ENCODE peak calls at places on chromosome X, in four cellular contexts. F, Z, V and E are unnamed samples.

GRCh38 chrX:275967-276587 is 5.1 kb upstream of the PLCXD1 start:
- DNase-seq in F (peak; percentile 88), Z (no peak), V (peak; percentile 69), E (peak; percentile 88)

GRCh38 chrX:135112096-135112729 is 8.1 kb downstream of the ETDB start:
- DNase-seq in F (no peak), Z (peak; percentile 46), V (peak; percentile 54), E (peak; percentile 49)

GRCh38 chrX:39603291-39603690 is 494.5 kb downstream of the BCOR start:
- DNase-seq in F (no peak), Z (no peak), V (no peak), E (no peak)

GRCh38 chrX:17081969-17082368 is 135.5 kb downstream of the REPS2 start:
- DNase-seq in F (no peak), Z (no peak), V (no peak), E (no peak)

GRCh38 chrX:72554448-72555140 is 18.0 kb downstream of the HDAC8 start:
- DNase-seq in F (no peak), Z (peak; percentile 7), V (peak; percentile 78), E (peak; percentile 80)

GRCh38 chrX:42577936-42578335 is 200.0 kb downstream of the PPP1R2C start:
- DNase-seq in F (no peak), Z (no peak), V (no peak), E (no peak)

GRCh38 chrX:74537011-74537390 is 77.4 kb downstream of the RLIM start:
- DNase-seq in F (no peak), Z (no peak), V (no peak), E (peak; percentile 37)

GRCh38 chrX:17822351-17822750 is 38.7 kb downstream of the RAI2 start:
- DNase-seq in F (no peak), Z (no peak), V (no peak), E (no peak)

GRCh38 chrX:118183606-118184005 is 67.0 kb upstream of the KLHL13 start:
- DNase-seq in F (no peak), Z (no peak), V (no peak), E (no peak)

GRCh38 chrX:117397846-117398245 is 718.8 kb downstream of the KLHL13 start:
- DNase-seq in F (no peak), Z (no peak), V (no peak), E (no peak)

GRCh38 chrX:108036298-108036973 is 8.4 kb upstream of the VSIG1 start:
- DNase-seq in F (no peak), Z (no peak), V (peak; percentile 44), E (no peak)

GRCh38 chrX:66014560-66014959 is 25.3 kb downstream of the VSIG4 start:
- DNase-seq in F (no peak), Z (no peak), V (no peak), E (no peak)

GRCh38 chrX:112043997-112044396 is 38.6 kb downstream of the TRPC5 start:
- DNase-seq in F (no peak), Z (peak; percentile 17), V (peak; percentile 5), E (no peak)
- TF ChIP-seq CTCF in F (no peak), Z (no peak), V (no peak), E (peak; percentile 87)

DNA sequence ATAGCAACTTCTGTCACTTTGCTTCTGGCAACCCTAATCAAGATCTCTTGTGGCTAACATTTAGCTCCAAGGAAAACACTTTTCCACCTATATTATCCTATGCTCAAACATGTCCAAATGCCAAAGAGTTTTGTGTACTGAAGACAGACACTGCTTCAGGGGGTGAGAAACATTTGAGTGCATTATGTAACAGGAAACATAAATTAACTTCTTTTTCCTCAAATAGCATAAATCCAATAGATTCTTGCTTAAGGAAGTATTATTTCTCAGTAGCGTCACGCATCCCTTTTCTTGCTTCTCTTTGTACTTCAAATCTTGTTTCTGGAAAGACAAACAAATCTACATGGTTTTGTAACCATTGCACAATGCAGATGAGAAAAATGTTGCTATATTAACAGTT is 839.1 kb downstream of the GLUD2 start:
- DNase-seq in F (no peak), Z (no peak), V (no peak), E (no peak)
- TF ChIP-seq CTCF in F (no peak), Z (no peak), V (no peak), E (no peak)

GRCh38 chrX:155048997-155049619 is 21.8 kb downstream of the CMC4 start:
- DNase-seq in F (peak; percentile 69), Z (peak; percentile 60), V (peak; percentile 65), E (peak; percentile 74)
- TF ChIP-seq CTCF in F (no peak), Z (peak; percentile 46), V (no peak), E (peak; percentile 71)

DNA sequence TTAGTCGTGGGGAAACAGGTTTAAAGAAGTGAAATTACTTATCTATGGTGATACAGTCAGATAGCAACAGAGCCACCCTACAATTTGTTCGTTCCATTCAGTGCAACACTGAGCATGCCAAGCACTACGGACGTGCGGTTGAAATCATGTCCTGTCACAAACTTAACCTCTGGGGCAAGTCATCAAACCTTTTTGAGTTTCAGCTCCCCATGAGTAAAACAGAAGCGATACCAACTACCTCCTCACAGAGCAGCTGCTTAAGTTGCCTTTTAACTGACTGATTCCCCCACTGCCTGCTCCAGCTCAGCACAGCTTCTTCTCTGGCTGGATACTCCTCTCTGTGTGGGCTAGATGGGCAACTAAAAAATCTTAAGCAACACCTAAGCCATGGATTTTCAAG is 36.0 kb downstream of the LHFPL1 start:
- DNase-seq in F (no peak), Z (peak; percentile 91), V (no peak), E (no peak)
- TF ChIP-seq CTCF in F (no peak), Z (no peak), V (no peak), E (no peak)

GRCh38 chrX:87582453-87582852 is 64.9 kb downstream of the KLHL4 start:
- DNase-seq in F (no peak), Z (no peak), V (no peak), E (no peak)

GRCh38 chrX:87580862-87581261 is 63.3 kb downstream of the KLHL4 start:
- DNase-seq in F (no peak), Z (no peak), V (no peak), E (no peak)

GRCh38 chrX:87578978-87579377 is 61.4 kb downstream of the KLHL4 start:
- DNase-seq in F (no peak), Z (no peak), V (no peak), E (no peak)

DNA sequence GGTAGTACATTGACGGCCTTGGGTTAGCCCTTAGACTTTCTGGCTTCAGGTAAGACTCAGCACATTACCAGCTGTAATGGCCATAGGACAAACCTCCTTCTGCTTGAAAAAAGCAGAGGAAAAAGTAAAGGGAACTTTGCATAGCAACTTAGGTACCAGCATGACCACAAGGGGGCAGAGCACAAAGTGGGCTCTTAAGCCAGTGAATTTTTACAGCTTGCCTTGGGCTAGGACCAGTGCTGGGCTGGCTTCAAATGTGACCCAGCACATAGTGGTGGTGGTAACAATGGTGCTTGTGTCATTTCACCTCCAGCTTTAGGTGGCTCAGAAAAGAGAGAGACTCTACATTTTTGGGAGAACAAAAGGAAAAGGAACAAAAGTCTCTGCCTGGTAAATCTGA is 66.1 kb downstream of the KLHL4 start:
- DNase-seq in F (no peak), Z (peak; percentile 1), V (peak; percentile 1), E (peak; percentile 66)
- TF ChIP-seq CTCF in F (no peak), Z (peak; percentile 14), V (no peak), E (peak; percentile 84)

GRCh38 chrX:54695231-54695630 is 102.8 kb downstream of the ITIH6 start:
- DNase-seq in F (no peak), Z (no peak), V (no peak), E (no peak)
- TF ChIP-seq CTCF in F (no peak), Z (no peak), V (no peak), E (no peak)

GRCh38 chrX:102129473-102129872 is 4.0 kb downstream of the TCEAL2 start:
- DNase-seq in F (no peak), Z (no peak), V (no peak), E (no peak)
- TF ChIP-seq CTCF in F (no peak), Z (peak; percentile 4), V (no peak), E (peak; percentile 37)

DNA sequence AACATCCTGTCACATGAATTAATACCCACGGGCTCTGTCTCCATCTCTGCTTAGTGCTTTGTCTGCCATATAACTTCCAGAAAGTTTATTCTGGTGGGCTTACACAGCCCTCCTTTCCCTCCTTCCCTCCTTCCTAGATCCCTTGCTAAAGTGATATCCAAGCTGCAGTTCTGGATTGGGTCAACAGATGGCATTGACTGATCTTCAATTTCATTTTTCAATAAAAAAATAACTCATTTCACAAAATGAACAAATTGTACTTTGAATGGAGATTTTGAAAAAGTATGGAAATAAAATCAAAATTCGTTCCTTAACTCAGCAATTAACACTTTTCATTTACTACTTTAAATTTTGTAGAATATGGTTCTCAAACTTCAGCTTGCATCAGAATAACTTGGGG is 94.9 kb downstream of the NXF2 start:
- DNase-seq in F (no peak), Z (no peak), V (no peak), E (no peak)
- TF ChIP-seq CTCF in F (no peak), Z (no peak), V (no peak), E (no peak)

GRCh38 chrX:79588233-79588632 is 221.1 kb upstream of the ITM2A start:
- DNase-seq in F (no peak), Z (no peak), V (no peak), E (no peak)

GRCh38 chrX:79592259-79592658 is 225.1 kb upstream of the ITM2A start:
- DNase-seq in F (no peak), Z (no peak), V (no peak), E (no peak)
- TF ChIP-seq CTCF in F (no peak), Z (peak; percentile 6), V (peak; percentile 17), E (peak; percentile 49)

GRCh38 chrX:149493567-149494562 is 11.2 kb downstream of the IDS start:
- DNase-seq in F (no peak), Z (no peak), V (no peak), E (no peak)
- TF ChIP-seq CTCF in F (no peak), Z (no peak), V (no peak), E (peak; percentile 23)